ENCODE peak calls at places on chromosomes 16 and 17, in eight cellular contexts. J is Peyer's patch, T is heart left ventricle, A is tibial nerve, Q is stomach, L is uterus, R is H1, H is sigmoid colon. N is an unnamed sample.

GRCh38 chr16:30541502-30542329 is 7.1 kb upstream of the ZNF747 start:
- DNase-seq in J (no peak), T (no peak), A (no peak), Q (peak), L (no peak), R (no peak), H (no peak), N (no peak)

GRCh38 chr17:5225668-5226457 is 8.8 kb downstream of the SCIMP start:
- DNase-seq in J (no peak), T (no peak), A (no peak), Q (no peak), L (no peak), R (no peak), H (no peak), N (no peak)

GRCh38 chr16:27217256-27217655 is 13.9 kb downstream of the KDM8 start:
- DNase-seq in J (peak), T (no peak), A (no peak), Q (no peak), L (peak), R (no peak), H (no peak), N (no peak)

GRCh38 chr17:65394811-65395472 is 166.5 kb downstream of the AXIN2 start:
- DNase-seq in J (no peak), T (no peak), A (no peak), Q (no peak), L (no peak), R (no peak), H (no peak), N (no peak)

GRCh38 chr16:57800213-57801097 is 1.8 kb downstream of the KIFC3 start:
- DNase-seq in J (peak), T (no peak), A (no peak), Q (peak), L (no peak), R (no peak), H (no peak), N (no peak)

GRCh38 chr17:79201536-79202227 is 127.1 kb downstream of the ENGASE start:
- DNase-seq in J (no peak), T (no peak), A (no peak), Q (no peak), L (no peak), R (no peak), H (no peak), N (no peak)

GRCh38 chr17:55238931-55239297 is 25.8 kb upstream of the HLF start:
- DNase-seq in J (peak), T (no peak), A (no peak), Q (no peak), L (no peak), R (no peak), H (no peak), N (no peak)

GRCh38 chr16:68590201-68590994 is 51.3 kb downstream of the ZFP90 start:
- DNase-seq in J (peak), T (no peak), A (no peak), Q (peak), L (peak), R (peak), H (no peak), N (peak)

GRCh38 chr17:65495255-65496060 is 66.0 kb downstream of the AXIN2 start:
- DNase-seq in J (peak), T (no peak), A (no peak), Q (no peak), L (no peak), R (peak), H (no peak), N (no peak)

GRCh38 chr17:63973930-63974593 is 1.3 kb upstream of the SCN4A start:
- DNase-seq in J (no peak), T (no peak), A (no peak), Q (no peak), L (no peak), R (no peak), H (no peak), N (no peak)

GRCh38 chr17:42339221-42339620 is 49.0 kb downstream of the STAT3 start:
- DNase-seq in J (no peak), T (no peak), A (no peak), Q (no peak), L (no peak), R (no peak), H (peak), N (no peak)

GRCh38 chr16:48561960-48562393 is 48.0 kb downstream of the N4BP1 start:
- DNase-seq in J (no peak), T (no peak), A (no peak), Q (no peak), L (no peak), R (no peak), H (no peak), N (no peak)

GRCh38 chr17:76048711-76049110 is 21.6 kb upstream of the EVPL start:
- DNase-seq in J (no peak), T (no peak), A (no peak), Q (no peak), L (no peak), R (no peak), H (no peak), N (no peak)

GRCh38 chr17:40922239-40922638 is 15.2 kb downstream of the KRT23 start:
- DNase-seq in J (no peak), T (peak), A (peak), Q (peak), L (peak), R (no peak), H (peak), N (peak)

GRCh38 chr16:71552698-71553503 is 24.0 kb downstream of the TAT start:
- DNase-seq in J (no peak), T (no peak), A (no peak), Q (no peak), L (no peak), R (no peak), H (no peak), N (no peak)

GRCh38 chr16:71555230-71555891 is 21.5 kb downstream of the TAT start:
- DNase-seq in J (no peak), T (no peak), A (no peak), Q (no peak), L (no peak), R (no peak), H (no peak), N (no peak)

GRCh38 chr16:71557954-71558582 is 18.8 kb downstream of the TAT start:
- DNase-seq in J (no peak), T (no peak), A (no peak), Q (no peak), L (no peak), R (no peak), H (no peak), N (no peak)

GRCh38 chr16:71559855-71560254 is 17.0 kb downstream of the TAT start:
- DNase-seq in J (no peak), T (no peak), A (no peak), Q (no peak), L (no peak), R (no peak), H (no peak), N (no peak)

DNA sequence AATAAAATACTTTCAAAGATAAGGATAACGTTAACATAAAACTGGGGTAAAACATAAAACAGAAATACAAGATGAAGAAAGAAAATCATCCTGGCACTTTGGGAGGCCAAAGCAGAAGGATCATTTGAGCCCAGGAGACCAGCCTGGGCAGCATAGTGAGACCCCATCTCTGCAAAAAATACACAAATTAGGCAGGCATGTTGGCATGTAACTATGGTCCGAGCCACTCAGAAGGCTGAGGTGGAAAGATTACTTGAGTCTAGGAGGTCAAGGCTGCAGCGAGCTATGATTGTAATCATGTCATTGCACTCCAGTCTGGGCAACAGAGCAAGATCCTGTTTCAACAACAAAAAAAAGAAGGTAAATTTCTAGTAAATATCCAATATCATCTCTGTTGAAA is 19.6 kb downstream of the TAT start:
- DNase-seq in J (no peak), T (no peak), A (no peak), Q (no peak), L (no peak), R (no peak), H (no peak), N (no peak)
- H3K4me3 ChIP-seq in J (no peak), T (no peak), A (no peak), Q (no peak), L (no peak), R (no peak), H (no peak), N (no peak)

DNA sequence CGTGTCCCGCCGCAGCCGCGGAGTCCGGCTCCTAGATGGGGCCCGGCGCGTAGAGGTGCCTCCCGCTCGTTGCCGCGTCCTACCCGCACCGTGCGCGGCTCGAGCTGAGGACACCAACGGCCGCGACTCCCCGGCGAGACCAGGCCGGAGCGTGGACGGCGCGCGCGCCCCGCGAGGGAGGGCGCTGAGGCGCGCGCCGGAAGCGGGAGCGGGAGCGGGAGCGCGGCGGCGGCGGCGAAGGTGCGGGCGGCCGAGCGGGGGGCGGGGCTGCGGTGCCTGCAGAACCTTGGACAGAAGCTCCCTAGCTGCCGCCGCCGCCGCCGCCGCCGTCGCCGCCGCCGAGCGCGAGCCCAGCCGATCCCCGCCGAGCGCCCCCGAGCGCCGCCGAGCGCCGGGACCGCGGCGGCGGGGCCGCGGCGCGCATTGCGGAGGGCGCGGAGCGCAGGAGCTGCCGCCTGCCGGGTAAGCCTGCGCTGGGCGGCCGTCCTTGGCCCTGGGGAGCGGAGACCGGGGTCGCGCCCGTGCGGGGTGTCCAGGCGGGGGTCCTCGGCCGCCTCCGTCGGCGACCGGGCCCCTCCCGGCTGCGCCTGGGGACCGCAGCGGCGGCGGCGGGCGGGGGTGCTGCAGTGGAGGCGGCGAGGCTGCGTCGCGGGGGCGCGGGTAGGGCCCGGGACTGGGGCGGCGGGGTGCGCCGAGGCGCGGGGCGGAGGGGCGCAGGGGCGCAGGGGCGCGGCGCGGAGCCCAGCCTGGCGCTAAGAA is at the start of gene CDK5R1:
- DNase-seq in J (peak), T (peak), A (no peak), Q (peak), L (peak), R (peak), H (no peak), N (no peak)
- TF ChIP-seq POLR2A in J (no peak), T (no peak), A (no peak), Q (no peak), L (no peak), R (no peak), H (no peak), N (no peak)

DNA sequence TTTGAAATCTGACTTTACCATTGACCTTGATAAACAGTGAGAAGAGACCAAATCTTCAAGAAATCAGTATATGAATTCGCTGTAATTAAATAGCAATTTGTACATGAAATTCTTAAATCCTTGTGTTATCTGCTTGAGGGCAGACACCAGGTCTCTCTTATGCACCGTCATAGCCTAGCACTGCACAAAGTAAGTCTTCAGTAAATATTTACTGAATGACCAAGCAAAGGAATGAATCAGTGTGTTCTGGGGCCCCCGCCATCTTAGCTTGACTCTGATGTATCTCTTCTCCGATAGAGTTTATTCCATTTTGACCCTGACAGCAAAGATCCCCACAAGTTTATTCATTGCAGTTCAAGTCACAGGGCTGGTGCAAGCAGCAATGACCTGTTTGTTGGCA is 328.0 kb downstream of the TMEM114 start:
- DNase-seq in J (no peak), T (no peak), A (no peak), Q (no peak), L (no peak), R (no peak), H (no peak), N (no peak)
- TF ChIP-seq CTCF in J (no peak), T (no peak), A (no peak), Q (no peak), L (no peak), R (no peak), H (no peak), N (no peak)

DNA sequence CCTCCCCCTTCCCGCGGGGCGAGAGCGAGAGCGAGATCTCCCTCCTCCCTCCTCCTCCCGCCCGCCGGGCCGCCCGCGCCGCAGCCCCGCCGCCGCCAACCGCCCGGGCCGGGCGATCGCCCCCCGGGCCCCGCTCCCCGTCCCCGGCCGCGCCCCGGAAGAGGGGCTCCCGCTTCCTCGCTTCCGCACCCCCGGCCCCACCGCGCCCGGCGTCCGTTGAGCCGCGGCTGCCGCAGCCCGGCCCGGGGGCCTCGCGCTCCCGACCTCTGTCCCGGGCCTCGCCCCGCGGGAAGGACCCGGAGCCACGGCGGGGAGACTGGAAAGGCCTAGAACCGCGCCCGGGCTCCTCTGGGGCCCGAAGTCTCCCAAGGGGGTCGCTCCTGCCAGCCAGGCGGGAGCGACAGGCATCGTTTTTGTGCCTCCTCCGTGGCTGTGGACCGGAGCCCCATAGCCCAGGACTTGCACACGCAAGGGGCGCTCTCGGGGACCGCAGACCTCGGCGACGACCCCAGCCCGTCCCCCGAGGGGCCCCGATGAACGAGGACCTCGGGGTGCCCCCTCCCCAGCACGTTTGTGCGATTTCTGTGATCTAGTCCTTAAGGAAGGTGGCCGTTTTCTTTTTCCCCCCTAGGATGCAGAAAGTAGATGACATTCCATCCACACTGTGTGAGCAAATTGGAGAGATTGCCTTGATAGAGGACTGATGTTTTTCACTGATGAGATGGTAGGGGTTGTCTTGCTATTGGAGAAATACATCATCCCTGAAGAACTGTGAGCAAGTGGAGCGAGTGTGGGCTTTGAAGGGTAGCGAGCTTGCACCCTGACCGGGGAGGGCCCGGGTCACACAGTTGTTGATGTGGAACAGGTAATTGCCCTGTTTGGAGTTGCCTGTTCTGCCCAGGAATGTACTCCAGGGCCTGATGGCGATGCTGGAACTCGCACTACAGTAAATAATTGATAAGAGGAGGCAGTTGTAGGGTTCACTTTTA is 610 bp downstream of the BANP start:
- DNase-seq in J (no peak), T (peak), A (no peak), Q (no peak), L (no peak), R (no peak), H (no peak), N (no peak)
- H3K4me3 ChIP-seq in J (peak), T (peak), A (peak), Q (peak), L (peak), R (peak), H (peak), N (peak)

N was measured in lower leg skin.